ENCODE peak calls at places on chromosomes 4 and X, in six cellular contexts. I, N, L, M, W and S are unnamed samples.

GRCh38 chr4:1169691-1170096 is 2.7 kb downstream of the SPON2 start:
- DNase-seq in I (no peak), N (no peak), L (no peak), M (no peak), W (no peak), S (no peak)

GRCh38 chr4:20251061-20251795 is 477 bp upstream of the SLIT2 start:
- DNase-seq in I (no peak), N (no peak), L (no peak), M (no peak), W (no peak), S (no peak)

GRCh38 chrX:16212024-16212423 is 44.7 kb downstream of the MAGEB17 start:
- DNase-seq in I (no peak), N (no peak), L (no peak), M (no peak), W (no peak), S (no peak)

GRCh38 chrX:67613366-67613765 is 69.5 kb downstream of the AR start:
- DNase-seq in I (no peak), N (no peak), L (no peak), M (no peak), W (no peak), S (no peak)

GRCh38 chr4:5473125-5473524 is 235.2 kb downstream of the EVC2 start:
- DNase-seq in I (no peak), N (no peak), L (no peak), M (no peak), W (no peak), S (no peak)

GRCh38 chrX:22314692-22315091 is 42.0 kb downstream of the CBLL2 start:
- DNase-seq in I (no peak), N (no peak), L (no peak), M (no peak), W (no peak), S (peak)

GRCh38 chr4:168812806-168813205 is 197.2 kb downstream of the CBR4 start:
- DNase-seq in I (no peak), N (no peak), L (no peak), M (no peak), W (no peak), S (no peak)

GRCh38 chr4:80419946-80420345 is 84.4 kb downstream of the CFAP299 start:
- DNase-seq in I (no peak), N (no peak), L (no peak), M (no peak), W (no peak), S (no peak)

GRCh38 chrX:1700757-1701156 is 85.9 kb downstream of the ASMT start:
- DNase-seq in I (no peak), N (no peak), L (no peak), M (no peak), W (no peak), S (no peak)

GRCh38 chr4:186723207-186724047 is at the start of gene FAT1:
- DNase-seq in I (no peak), N (peak), L (no peak), M (no peak), W (no peak), S (no peak)

GRCh38 chr4:182683666-182684065 is 233.5 kb downstream of the DCTD start:
- DNase-seq in I (peak), N (no peak), L (no peak), M (no peak), W (no peak), S (no peak)

GRCh38 chr4:65623509-65623908 is 46.8 kb downstream of the EPHA5 start:
- DNase-seq in I (peak), N (no peak), L (no peak), M (no peak), W (no peak), S (peak)

GRCh38 chr4:726235-726787 is 20.7 kb downstream of the PCGF3 start:
- DNase-seq in I (peak), N (no peak), L (no peak), M (no peak), W (no peak), S (no peak)

GRCh38 chr4:42638993-42639392 is 17.9 kb downstream of the ATP8A1 start:
- DNase-seq in I (no peak), N (no peak), L (peak), M (no peak), W (no peak), S (no peak)

GRCh38 chr4:87114245-87115062 is 106.0 kb downstream of the KLHL8 start:
- DNase-seq in I (no peak), N (no peak), L (no peak), M (no peak), W (no peak), S (no peak)

GRCh38 chr4:68278045-68278444 is 32.6 kb upstream of the TMPRSS11B start:
- DNase-seq in I (no peak), N (no peak), L (no peak), M (no peak), W (no peak), S (no peak)